ENCODE peak calls at places on chromosomes 7 and 10, in four cellular contexts. V is cardiac fibroblast, R is psoas muscle, N is neural progenitor cell. C is an unnamed sample.

GRCh38 chr7:16365177-16365576 is 56.2 kb downstream of the CRPPA start:
- DNase-seq in V (no peak), R (no peak), N (no peak), C (no peak)

GRCh38 chr10:129960493-129961273 is 3.4 kb downstream of the EBF3 start:
- DNase-seq in V (peak), R (no peak), N (peak), C (no peak)

GRCh38 chr7:151104411-151105235 is 18.3 kb downstream of the AGAP3 start:
- DNase-seq in V (peak), R (no peak), N (peak), C (no peak)

GRCh38 chr10:25405871-25406270 is 231.1 kb downstream of the GPR158 start:
- DNase-seq in V (peak), R (no peak), N (no peak), C (no peak)

GRCh38 chr10:85430991-85431390 is 935.6 kb downstream of the GRID1 start:
- DNase-seq in V (no peak), R (no peak), N (no peak), C (no peak)

GRCh38 chr10:125101581-125101980 is 58.8 kb downstream of the CTBP2 start:
- DNase-seq in V (no peak), R (peak), N (no peak), C (no peak)

GRCh38 chr10:60942604-60943269 is 1.2 kb downstream of the RHOBTB1 start:
- DNase-seq in V (peak), R (peak), N (no peak), C (peak)

GRCh38 chr7:47893238-47893637 is 55.0 kb downstream of the PKD1L1 start:
- DNase-seq in V (no peak), R (no peak), N (peak), C (no peak)

GRCh38 chr7:1987591-1988532 is 244.9 kb downstream of the MAD1L1 start:
- DNase-seq in V (no peak), R (peak), N (no peak), C (no peak)

GRCh38 chr10:94407668-94408067 is 5.3 kb downstream of the TBC1D12 start:
- DNase-seq in V (no peak), R (no peak), N (no peak), C (no peak)

GRCh38 chr10:60208676-60209269 is 180.9 kb downstream of the ANK3 start:
- DNase-seq in V (peak), R (no peak), N (peak), C (peak)

GRCh38 chr10:47307381-47307780 is 7.4 kb downstream of the GDF10 start:
- DNase-seq in V (no peak), R (no peak), N (no peak), C (no peak)

GRCh38 chr10:122375761-122376160 is 1.3 kb downstream of the PLEKHA1 start:
- DNase-seq in V (no peak), R (no peak), N (no peak), C (no peak)

GRCh38 chr7:102404005-102404861 is 8.1 kb downstream of the PRKRIP1 start:
- DNase-seq in V (peak), R (no peak), N (peak), C (peak)

GRCh38 chr10:94088926-94089381 is 95.2 kb downstream of the PLCE1 start:
- DNase-seq in V (peak), R (no peak), N (peak), C (no peak)

GRCh38 chr7:12303096-12303495 is 92.0 kb downstream of the TMEM106B start:
- DNase-seq in V (no peak), R (no peak), N (no peak), C (no peak)

GRCh38 chr10:80206277-80206655 is 929 bp upstream of the ANXA11 start:
- DNase-seq in V (no peak), R (no peak), N (no peak), C (no peak)
- H3K4me3 ChIP-seq in V (no peak), R (peak), N (no peak), C (no peak)

GRCh38 chr10:77638766-77639101 is 1.1 kb upstream of the KCNMA1 start:
- DNase-seq in V (no peak), R (no peak), N (no peak), C (no peak)
- H3K4me3 ChIP-seq in V (peak), R (peak), N (peak), C (no peak)

GRCh38 chr10:100729877-100730738 is 15.3 kb upstream of the PAX2 start:
- DNase-seq in V (no peak), R (no peak), N (peak), C (no peak)
- H3K4me3 ChIP-seq in V (no peak), R (peak), N (peak), C (peak)

GRCh38 chr7:830069-830468 is 2.2 kb upstream of the SUN1 start:
- DNase-seq in V (no peak), R (no peak), N (no peak), C (no peak)

GRCh38 chr7:832292-832967 is at the start of gene SUN1:
- DNase-seq in V (peak), R (no peak), N (no peak), C (peak)

GRCh38 chr7:832968-833424 is 720 bp downstream of the SUN1 start:
- DNase-seq in V (no peak), R (no peak), N (no peak), C (no peak)

GRCh38 chr7:833601-834258 is 1.5 kb downstream of the SUN1 start:
- DNase-seq in V (no peak), R (no peak), N (no peak), C (no peak)

DNA sequence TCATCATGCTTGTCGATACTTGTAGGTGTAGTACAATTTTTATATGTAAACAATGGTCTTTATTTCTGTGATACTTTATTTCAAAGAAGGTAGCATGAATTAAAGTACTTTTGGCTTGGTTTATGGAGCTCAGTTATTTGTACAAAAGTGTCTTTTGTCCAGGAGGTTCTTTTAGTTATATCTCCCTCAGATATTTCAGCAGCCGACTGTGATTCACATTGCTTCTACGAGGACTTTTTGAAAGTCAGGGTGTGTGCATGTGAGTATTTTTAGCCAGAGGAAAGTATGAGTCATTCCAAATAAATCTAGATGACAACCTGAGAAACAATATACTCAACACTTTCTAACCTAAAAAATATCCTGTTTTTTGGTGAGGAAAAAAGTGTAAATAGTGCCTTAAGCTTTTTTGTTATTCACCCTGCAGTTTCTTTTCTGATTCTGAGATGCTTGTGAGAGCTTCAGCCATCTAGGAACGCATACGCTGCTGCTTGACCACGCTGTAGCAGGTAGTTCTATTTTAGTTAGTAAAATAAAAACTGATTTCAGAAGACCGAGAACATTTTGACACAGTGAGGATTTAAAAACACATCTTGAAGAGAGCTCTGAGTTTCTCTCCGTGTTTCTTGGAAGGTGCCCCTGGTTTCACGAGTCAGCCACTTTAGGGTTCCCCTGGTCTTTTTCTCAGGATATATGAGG is 532 bp upstream of the SUN1 start:
- DNase-seq in V (peak), R (no peak), N (no peak), C (no peak)
- H3K4me3 ChIP-seq in V (peak), R (peak), N (no peak), C (no peak)

DNA sequence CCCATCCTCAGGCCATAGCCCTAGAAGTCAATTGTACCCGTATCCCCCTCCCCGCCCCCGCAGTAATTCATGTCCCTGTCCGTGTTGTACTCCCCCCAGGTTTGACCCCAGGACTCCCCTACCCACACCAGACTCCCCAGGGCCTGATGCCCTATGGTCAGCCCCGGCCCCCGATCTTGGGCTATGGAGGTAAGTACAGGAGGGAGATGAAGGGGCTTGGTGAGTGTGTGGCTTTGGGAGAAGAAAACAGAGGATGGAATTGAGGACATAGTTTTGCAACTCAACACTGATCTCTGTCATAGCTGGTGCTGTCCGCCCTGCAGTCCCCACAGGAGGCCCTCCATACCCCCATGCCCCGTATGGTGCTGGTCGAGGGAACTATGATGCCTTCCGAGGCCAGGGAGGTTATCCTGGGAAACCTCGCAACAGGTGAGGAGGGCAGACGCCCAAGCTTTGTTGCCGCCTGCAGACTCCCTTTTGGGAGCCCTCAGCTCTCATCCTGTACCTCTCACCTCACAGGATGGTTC is 1.5 kb downstream of the UFSP1 start:
- DNase-seq in V (no peak), R (no peak), N (no peak), C (no peak)
- H3K4me3 ChIP-seq in V (peak), R (peak), N (peak), C (peak)

GRCh38 chr10:28523725-28524252 is 9.1 kb upstream of the WAC start:
- DNase-seq in V (no peak), R (no peak), N (no peak), C (no peak)
- H3K4me3 ChIP-seq in V (no peak), R (no peak), N (no peak), C (no peak)

C was measured in Jurkat, Clone E6-1.